ENCODE peak calls at places on chromosome 15, in seven cellular contexts. N, W, H, B, Z, L and A are unnamed samples.

GRCh38 chr15:70426065-70426821 is 328.5 kb upstream of the TLE3 start:
- DNase-seq in B (no peak), N (no peak), W (no peak), Z (no peak), H (no peak), L (no peak), A (no peak)

GRCh38 chr15:68693071-68693470 is 114.3 kb downstream of the CORO2B start:
- DNase-seq in B (peak; percentile 1), Z (no peak), N (no peak), L (no peak), H (no peak), W (no peak), A (no peak)

GRCh38 chr15:71515375-71516186 is 294.8 kb upstream of the NR2E3 start:
- DNase-seq in N (no peak), B (no peak), L (peak; percentile 38), Z (peak; percentile 67), H (peak; percentile 10), W (no peak), A (no peak)

GRCh38 chr15:64911317-64912186 is at the start of gene ANKDD1A:
- DNase-seq in N (peak; percentile 80), Z (peak; percentile 89), H (peak; percentile 61), B (no peak), W (no peak), L (peak; percentile 81), A (no peak)

GRCh38 chr15:57477736-57478522 is 101.6 kb downstream of the CGNL1 start:
- DNase-seq in B (no peak), H (peak; percentile 92), W (no peak), L (peak; percentile 71), Z (no peak), N (peak; percentile 78), A (no peak)

GRCh38 chr15:38589502-38589901 is 24.9 kb upstream of the RASGRP1 start:
- DNase-seq in W (no peak), L (peak; percentile 68), Z (peak; percentile 63), H (no peak), N (no peak), B (no peak), A (peak; percentile 79)

GRCh38 chr15:77869021-77869895 is 208.3 kb downstream of the TBC1D2B start:
- DNase-seq in W (peak; percentile 81), N (no peak), H (no peak), B (no peak), L (no peak), Z (no peak), A (no peak)

GRCh38 chr15:96735621-96736020 is 405.1 kb downstream of the NR2F2 start:
- DNase-seq in N (no peak), L (no peak), Z (no peak), B (no peak), H (no peak), W (no peak), A (no peak)

GRCh38 chr15:30072630-30073029 is 10.1 kb upstream of the GOLGA8J start:
- DNase-seq in W (no peak), Z (no peak), L (no peak), B (no peak), H (no peak), N (no peak), A (no peak)

GRCh38 chr15:81160312-81161214 is 26.5 kb downstream of the CFAP161 start:
- DNase-seq in L (peak; percentile 72), H (peak; percentile 21), Z (peak; percentile 65), N (no peak), W (no peak), B (no peak), A (peak; percentile 27)

GRCh38 chr15:85318048-85318731 is 62.2 kb upstream of the AKAP13 start:
- DNase-seq in L (peak; percentile 38), H (no peak), W (no peak), B (no peak), Z (no peak), N (no peak), A (peak; percentile 66)

GRCh38 chr15:32687556-32687955 is 30.2 kb upstream of the GREM1 start:
- DNase-seq in L (no peak), Z (no peak), B (no peak), N (no peak), W (peak; percentile 87), H (no peak), A (peak; percentile 77)

GRCh38 chr15:33086500-33087141 is 107.9 kb downstream of the FMN1 start:
- DNase-seq in B (peak; percentile 35), H (no peak), W (no peak), Z (no peak), L (peak; percentile 58), N (no peak), A (no peak)

GRCh38 chr15:65805019-65805738 is 13.1 kb upstream of the DENND4A start:
- DNase-seq in B (no peak), N (no peak), Z (no peak), H (peak; percentile 79), L (no peak), W (no peak), A (no peak)

GRCh38 chr15:63544253-63545026 is 40.0 kb downstream of the USP3 start:
- DNase-seq in W (no peak), Z (no peak), B (no peak), L (no peak), N (no peak), H (no peak), A (no peak)

GRCh38 chr15:55327392-55327791 is 8.4 kb downstream of the PIGB start:
- DNase-seq in W (no peak), L (no peak), N (no peak), H (no peak), B (no peak), Z (no peak), A (no peak)

GRCh38 chr15:58830556-58830955 is 59.5 kb downstream of the MINDY2 start:
- DNase-seq in W (no peak), Z (no peak), L (no peak), N (no peak), H (no peak), B (no peak), A (no peak)

GRCh38 chr15:63048115-63048985 is 5.8 kb downstream of the TPM1 start:
- DNase-seq in W (peak; percentile 98), H (peak; percentile 95), L (peak; percentile 98), B (peak; percentile 84), N (peak; percentile 98), Z (peak; percentile 96), A (no peak)

GRCh38 chr15:63891763-63892123 is 58.0 kb upstream of the HERC1 start:
- DNase-seq in Z (no peak), N (no peak), H (no peak), L (no peak), B (no peak), W (no peak), A (no peak)

GRCh38 chr15:80588801-80589200 is 106.3 kb upstream of the ABHD17C start:
- DNase-seq in N (no peak), H (no peak), W (peak; percentile 82), B (no peak), Z (no peak), L (peak; percentile 72), A (peak; percentile 96)

GRCh38 chr15:60009124-60009523 is 5.0 kb downstream of the FOXB1 start:
- DNase-seq in H (no peak), Z (no peak), W (no peak), L (no peak), N (no peak), B (no peak), A (no peak)

GRCh38 chr15:36988947-36989346 is 111.4 kb downstream of the MEIS2 start:
- DNase-seq in B (no peak), N (no peak), L (no peak), W (no peak), Z (no peak), H (no peak), A (peak; percentile 2)

GRCh38 chr15:85831415-85832113 is 36.8 kb upstream of the KLHL25 start:
- DNase-seq in H (peak; percentile 67), W (no peak), N (no peak), Z (peak; percentile 85), L (peak; percentile 83), B (peak; percentile 12), A (no peak)

GRCh38 chr15:74631087-74631385 is 15.4 kb downstream of the CLK3 start:
- DNase-seq in Z (no peak), W (no peak), H (no peak), N (peak; percentile 26), B (no peak), L (no peak), A (no peak)
- H3K27ac ChIP-seq in Z (no peak overlapping the region), W (no peak overlapping the region), H (no peak overlapping the region), N (no peak overlapping the region), B (no peak overlapping the region), L (no peak overlapping the region), A (no peak overlapping the region)

GRCh38 chr15:27043770-27044169 is 72.8 kb downstream of the GABRG3 start:
- DNase-seq in N (no peak), H (no peak), W (no peak), Z (no peak), L (no peak), B (no peak), A (no peak)
- H3K27ac ChIP-seq in N (no peak overlapping the region), H (no peak overlapping the region), W (no peak overlapping the region), Z (no peak overlapping the region), L (no peak overlapping the region), B (no peak overlapping the region), A (no peak overlapping the region)

GRCh38 chr15:25541228-25541627 is 102.4 kb upstream of the UBE3A start:
- DNase-seq in Z (no peak), B (no peak), H (no peak), N (no peak), W (no peak), L (no peak), A (no peak)

GRCh38 chr15:25545017-25545416 is 106.2 kb upstream of the UBE3A start:
- DNase-seq in N (no peak), Z (no peak), L (no peak), H (no peak), W (no peak), B (no peak), A (peak; percentile 79)

GRCh38 chr15:25544076-25544475 is 105.3 kb upstream of the UBE3A start:
- DNase-seq in H (no peak), B (no peak), L (no peak), Z (no peak), W (no peak), N (no peak), A (no peak)

GRCh38 chr15:25543156-25543555 is 104.3 kb upstream of the UBE3A start:
- DNase-seq in B (no peak), H (peak; percentile 35), W (no peak), L (peak; percentile 44), N (no peak), Z (peak; percentile 89), A (no peak)

DNA sequence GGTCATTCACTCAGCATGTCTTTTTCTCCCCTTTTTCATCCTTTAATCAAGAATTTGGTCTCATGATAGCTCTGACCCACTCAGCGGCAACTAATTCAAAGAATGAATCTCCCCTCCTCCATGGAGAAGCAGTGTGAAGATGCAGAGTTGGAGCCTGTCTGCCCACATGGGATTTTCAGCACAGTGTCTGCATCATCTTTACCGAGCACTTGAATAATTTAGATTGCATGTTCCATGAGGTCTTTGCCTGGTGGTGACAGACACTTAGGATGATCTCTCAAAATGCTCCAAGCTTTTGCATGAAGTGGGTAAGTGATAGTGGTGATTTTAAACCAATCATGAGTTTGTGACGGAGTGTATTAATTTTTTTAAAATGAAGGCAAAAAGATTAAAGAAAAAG is 103.8 kb upstream of the UBE3A start:
- DNase-seq in B (no peak), Z (no peak), N (no peak), L (no peak), W (no peak), H (no peak), A (no peak)
- H3K27ac ChIP-seq in B (no peak overlapping the region), Z (no peak overlapping the region), N (no peak overlapping the region), L (no peak overlapping the region), W (no peak overlapping the region), H (no peak overlapping the region), A (no peak overlapping the region)

DNA sequence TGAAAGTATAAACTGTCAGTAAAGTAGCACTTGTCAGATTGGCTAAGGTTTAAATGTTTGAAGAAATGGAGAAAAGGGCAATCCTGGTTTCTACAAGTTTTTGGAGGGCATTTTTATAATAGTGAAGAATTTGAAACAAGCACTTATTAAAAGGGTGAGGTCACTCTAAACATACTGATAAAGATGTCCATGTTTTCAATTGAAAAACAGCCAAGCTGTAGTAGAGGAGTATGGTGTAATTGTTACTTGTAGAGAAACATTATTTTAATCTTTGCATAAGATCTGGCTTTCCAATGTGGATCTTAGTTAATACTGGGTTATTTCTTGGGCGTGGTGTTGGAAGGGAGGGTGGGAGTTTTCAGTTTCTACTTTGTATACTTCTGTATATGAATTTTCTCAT is 22.7 kb downstream of the MORF4L1 start:
- DNase-seq in N (no peak), L (no peak), B (no peak), H (no peak), Z (no peak), W (no peak), A (no peak)
- H3K27ac ChIP-seq in N (no peak overlapping the region), L (no peak overlapping the region), B (no peak overlapping the region), H (no peak overlapping the region), Z (no peak overlapping the region), W (no peak overlapping the region), A (no peak overlapping the region)